ENCODE peak calls at places on chromosome 15, in five cellular contexts. T is SJCRH30, I is AG10803, H is NCI-H1105, Y is Peyer's patch. B is an unnamed sample.

GRCh38 chr15:94239474-94239873 is 8.1 kb downstream of the MCTP2 start:
- DNase-seq in T (no peak), I (no peak), H (no peak), Y (no peak), B (no peak)

GRCh38 chr15:34206016-34206415 is 3.9 kb downstream of the KATNBL1 start:
- DNase-seq in T (no peak), I (no peak), H (no peak), Y (no peak), B (no peak)

GRCh38 chr15:26970712-26971210 is at the start of gene GABRG3:
- DNase-seq in T (peak), I (no peak), H (peak), Y (no peak), B (no peak)

GRCh38 chr15:25051399-25052154 is 96.8 kb downstream of the SNRPN start:
- DNase-seq in T (no peak), I (no peak), H (no peak), Y (no peak), B (no peak)

GRCh38 chr15:66078196-66078928 is 175.2 kb downstream of the MEGF11 start:
- DNase-seq in T (no peak), I (no peak), H (no peak), Y (no peak), B (no peak)

GRCh38 chr15:65771870-65772269 is 20.2 kb downstream of the DENND4A start:
- DNase-seq in T (no peak), I (no peak), H (no peak), Y (no peak), B (no peak)

GRCh38 chr15:32933241-32933640 is 215.4 kb downstream of the GREM1 start:
- DNase-seq in T (no peak), I (peak), H (no peak), Y (no peak), B (no peak)

GRCh38 chr15:35139822-35140221 is 54.7 kb upstream of the NANOGP8 start:
- DNase-seq in T (no peak), I (no peak), H (no peak), Y (no peak), B (no peak)

GRCh38 chr15:99343836-99344551 is 92.7 kb downstream of the LRRC28 start:
- DNase-seq in T (peak), I (no peak), H (no peak), Y (peak), B (peak)

GRCh38 chr15:31241888-31242287 is 84.7 kb upstream of the KLF13 start:
- DNase-seq in T (no peak), I (no peak), H (no peak), Y (no peak), B (no peak)

GRCh38 chr15:81309647-81310460 is 14.1 kb downstream of the STARD5 start:
- DNase-seq in T (no peak), I (no peak), H (no peak), Y (peak), B (no peak)

GRCh38 chr15:51310064-51310463 is 28.3 kb downstream of the CYP19A1 start:
- DNase-seq in T (no peak), I (peak), H (no peak), Y (no peak), B (no peak)

GRCh38 chr15:29511663-29512062 is 242.0 kb upstream of the NSMCE3 start:
- DNase-seq in T (no peak), I (no peak), H (no peak), Y (no peak), B (no peak)

GRCh38 chr15:91258436-91258779 is 158.4 kb downstream of the SV2B start:
- DNase-seq in T (no peak), I (no peak), H (no peak), Y (no peak), B (no peak)

GRCh38 chr15:35121611-35122359 is 36.7 kb upstream of the NANOGP8 start:
- DNase-seq in T (no peak), I (no peak), H (no peak), Y (peak), B (no peak)

GRCh38 chr15:59131955-59132562 is 27.1 kb downstream of the CCNB2 start:
- DNase-seq in T (no peak), I (no peak), H (no peak), Y (no peak), B (no peak)

GRCh38 chr15:89244512-89244869 is 712 bp downstream of the FANCI start:
- DNase-seq in T (no peak), I (no peak), H (no peak), Y (no peak), B (no peak)